ENCODE peak calls at places on chromosomes 3 and 15, in six cellular contexts. H is NCI-H226; I is Jurkat, Clone E6-1; U is HT1080; L is ACHN; W is cerebellar nuclear complex. O is an unnamed sample.

GRCh38 chr15:79089890-79090486 is 592 bp downstream of the RASGRF1 start:
- DNase-seq in H (no peak), I (no peak), U (no peak), L (no peak), W (no peak), O (peak; percentile 58)

GRCh38 chr15:32020158-32020557 is 10.2 kb upstream of the CHRNA7 start:
- DNase-seq in H (no peak), I (no peak), U (no peak), L (no peak), W (no peak), O (no peak)

GRCh38 chr3:129343643-129344360 is 65.1 kb downstream of the HMCES start:
- DNase-seq in H (peak; percentile 14), I (no peak), U (no peak), L (peak; percentile 32), W (no peak), O (peak; percentile 85)

GRCh38 chr3:130433306-130433705 is 83.7 kb upstream of the COL6A6 start:
- DNase-seq in H (no peak), I (no peak), U (no peak), L (no peak), W (no peak), O (no peak)

GRCh38 chr15:81000144-81000625 is 538 bp upstream of the TLNRD1 start:
- DNase-seq in H (no peak), I (no peak), U (no peak), L (no peak), W (no peak), O (no peak)

GRCh38 chr3:196968233-196969000 is at the start of gene PIGZ:
- DNase-seq in H (peak; percentile 22), I (no peak), U (no peak), L (peak; percentile 24), W (no peak), O (peak; percentile 53)

GRCh38 chr3:129626744-129627349 is 20.4 kb upstream of the PLXND1 start:
- DNase-seq in H (peak; percentile 90), I (no peak), U (no peak), L (peak; percentile 90), W (no peak), O (peak; percentile 95)

GRCh38 chr3:192652731-192653130 is 74.6 kb downstream of the FGF12 start:
- DNase-seq in H (no peak), I (no peak), U (no peak), L (no peak), W (no peak), O (peak; percentile 23)

GRCh38 chr3:2268779-2269178 is 170.1 kb downstream of the CNTN4 start:
- DNase-seq in H (no peak), I (peak; percentile 3), U (peak; percentile 1), L (peak; percentile 1), W (no peak), O (peak; percentile 16)

GRCh38 chr3:35523838-35524237 is 115.5 kb upstream of the ARPP21 start:
- DNase-seq in H (no peak), I (no peak), U (no peak), L (peak; percentile 20), W (no peak), O (no peak)

GRCh38 chr3:2211568-2211967 is 112.9 kb downstream of the CNTN4 start:
- DNase-seq in H (no peak), I (no peak), U (peak; percentile 7), L (no peak), W (no peak), O (no peak)

GRCh38 chr3:195204360-195205166 is 66.4 kb downstream of the XXYLT1 start:
- DNase-seq in H (no peak), I (no peak), U (no peak), L (no peak), W (no peak), O (no peak)

GRCh38 chr15:83112233-83112958 is 5.0 kb downstream of the TM6SF1 start:
- DNase-seq in H (no peak), I (no peak), U (peak; percentile 71), L (no peak), W (no peak), O (no peak)

GRCh38 chr3:174035317-174035886 is 637.9 kb downstream of the NLGN1 start:
- DNase-seq in H (no peak), I (peak; percentile 4), U (no peak), L (no peak), W (no peak), O (no peak)

GRCh38 chr15:77335298-77335697 is 84.6 kb downstream of the PEAK1 start:
- DNase-seq in H (peak; percentile 34), I (peak; percentile 31), U (no peak), L (no peak), W (no peak), O (no peak)

GRCh38 chr3:195908439-195909293 is at the start of gene TNK2:
- DNase-seq in H (peak; percentile 20), I (no peak), U (no peak), L (peak; percentile 16), W (no peak), O (peak; percentile 52)

GRCh38 chr3:17639257-17639656 is 103.2 kb downstream of the TBC1D5 start:
- DNase-seq in H (peak; percentile 32), I (no peak), U (peak; percentile 89), L (peak; percentile 82), W (no peak), O (no peak)

GRCh38 chr15:58918239-58918638 is 15.2 kb downstream of the SLTM start:
- DNase-seq in H (peak; percentile 99), I (no peak), U (no peak), L (peak; percentile 39), W (no peak), O (no peak)

GRCh38 chr3:148030975-148031374 is 621.8 kb downstream of the ZIC1 start:
- DNase-seq in H (no peak), I (no peak), U (no peak), L (no peak), W (no peak), O (no peak)